ENCODE peak calls at places on chromosomes 12 and 14, in ten cellular contexts. M, A, Q, D, P, B, K, U, N and Z are unnamed samples.

GRCh38 chr14:68621400-68622365 is 171.2 kb downstream of the ZFP36L1 start:
- DNase-seq in M (peak; percentile 92), D (no peak), K (no peak), U (no peak), A (no peak), N (peak; percentile 78), P (peak; percentile 79), Q (no peak), B (no peak), Z (no peak)

GRCh38 chr14:50736932-50737419 is 68.9 kb upstream of the SAV1 start:
- DNase-seq in D (no peak), K (no peak), N (no peak), A (no peak), M (no peak), Q (no peak), B (no peak), U (no peak), P (no peak), Z (no peak)

GRCh38 chr12:30416631-30417030 is 279.0 kb downstream of the IPO8 start:
- DNase-seq in P (no peak), Q (no peak), D (no peak), B (no peak), K (no peak), M (no peak), U (no peak), A (no peak), N (no peak), Z (peak; percentile 94)

GRCh38 chr14:91317381-91318313 is 73.1 kb upstream of the GPR68 start:
- DNase-seq in B (peak; percentile 74), U (no peak), A (no peak), P (no peak), N (no peak), D (peak; percentile 73), K (peak; percentile 87), M (no peak), Q (peak; percentile 83), Z (peak; percentile 32)

GRCh38 chr14:71290301-71290700 is 383.0 kb downstream of the PCNX1 start:
- DNase-seq in K (no peak), Q (no peak), M (no peak), P (no peak), D (no peak), A (no peak), U (no peak), N (no peak), B (no peak), Z (no peak)

GRCh38 chr12:119804011-119804641 is 73.0 kb downstream of the CIT start:
- DNase-seq in M (no peak), P (peak; percentile 78), Q (peak; percentile 29), A (no peak), B (peak; percentile 67), N (peak; percentile 66), D (peak; percentile 75), K (no peak), U (peak; percentile 21), Z (peak; percentile 44)

GRCh38 chr12:5014269-5014668 is 29.4 kb upstream of the KCNA5 start:
- DNase-seq in U (no peak), K (no peak), N (no peak), B (no peak), D (no peak), Q (no peak), M (no peak), A (no peak), P (peak; percentile 3), Z (no peak)

GRCh38 chr12:120495189-120495722 is 657 bp upstream of the DYNLL1 start:
- DNase-seq in N (no peak), B (peak; percentile 19), U (no peak), A (no peak), P (no peak), D (no peak), K (no peak), M (no peak), Q (peak; percentile 29), Z (peak; percentile 5)

GRCh38 chr14:35897616-35898111 is 71.5 kb downstream of the BRMS1L start:
- DNase-seq in Q (no peak), M (no peak), U (no peak), P (no peak), D (no peak), K (peak; percentile 35), A (no peak), B (no peak), N (no peak), Z (no peak)

GRCh38 chr12:102326987-102327386 is 129.4 kb upstream of the PMCH start:
- DNase-seq in K (no peak), U (no peak), N (no peak), D (no peak), P (peak; percentile 7), B (no peak), A (no peak), M (no peak), Q (no peak), Z (peak; percentile 6)

GRCh38 chr12:5665615-5666014 is 233.7 kb downstream of the NTF3 start:
- DNase-seq in P (peak; percentile 95), Q (no peak), U (no peak), B (no peak), K (no peak), M (no peak), N (peak; percentile 63), D (no peak), A (no peak), Z (no peak)

GRCh38 chr12:57834086-57834876 is 12.2 kb downstream of the CTDSP2 start:
- DNase-seq in U (no peak), N (no peak), D (no peak), A (no peak), B (no peak), K (no peak), M (no peak), P (no peak), Q (no peak), Z (no peak)

GRCh38 chr12:462936-463705 is 3.4 kb downstream of the B4GALNT3 start:
- DNase-seq in U (no peak), A (no peak), N (no peak), M (no peak), D (no peak), P (no peak), K (peak; percentile 69), B (no peak), Q (no peak), Z (no peak)

GRCh38 chr12:120905856-120906384 is 1.8 kb upstream of the SPPL3 start:
- DNase-seq in B (no peak), U (no peak), P (no peak), M (no peak), N (no peak), K (no peak), A (no peak), D (no peak), Q (no peak), Z (peak; percentile 56)

GRCh38 chr14:106129274-106129673 is 602.9 kb downstream of the TMEM121 start:
- DNase-seq in U (no peak), Q (no peak), M (no peak), B (no peak), N (no peak), D (no peak), P (no peak), K (no peak), A (no peak), Z (no peak)

GRCh38 chr12:111443586-111443985 is 37.9 kb downstream of the SH2B3 start:
- DNase-seq in Q (no peak), U (no peak), A (peak; percentile 49), M (no peak), P (peak; percentile 80), D (no peak), N (peak; percentile 40), B (peak; percentile 70), K (peak; percentile 23), Z (peak; percentile 40)

GRCh38 chr14:104877806-104878550 is 12.9 kb downstream of the CEP170B start:
- DNase-seq in M (no peak), U (no peak), B (no peak), P (no peak), D (peak; percentile 8), K (no peak), A (no peak), N (no peak), Q (no peak), Z (no peak)

GRCh38 chr12:54389536-54390175 is 5.1 kb upstream of the ZNF385A start:
- DNase-seq in B (no peak), K (no peak), Q (no peak), M (no peak), D (no peak), U (no peak), P (no peak), N (no peak), A (no peak), Z (no peak)
- H3K27ac ChIP-seq in B (no peak overlapping the region), K (no peak overlapping the region), Q (no peak overlapping the region), M (no peak overlapping the region), D (no peak overlapping the region), U (peak overlapping the region; percentile 90), P (no peak overlapping the region), N (no peak overlapping the region), A (peak overlapping the region; percentile 84), Z (peak overlapping the region; percentile 86)

DNA sequence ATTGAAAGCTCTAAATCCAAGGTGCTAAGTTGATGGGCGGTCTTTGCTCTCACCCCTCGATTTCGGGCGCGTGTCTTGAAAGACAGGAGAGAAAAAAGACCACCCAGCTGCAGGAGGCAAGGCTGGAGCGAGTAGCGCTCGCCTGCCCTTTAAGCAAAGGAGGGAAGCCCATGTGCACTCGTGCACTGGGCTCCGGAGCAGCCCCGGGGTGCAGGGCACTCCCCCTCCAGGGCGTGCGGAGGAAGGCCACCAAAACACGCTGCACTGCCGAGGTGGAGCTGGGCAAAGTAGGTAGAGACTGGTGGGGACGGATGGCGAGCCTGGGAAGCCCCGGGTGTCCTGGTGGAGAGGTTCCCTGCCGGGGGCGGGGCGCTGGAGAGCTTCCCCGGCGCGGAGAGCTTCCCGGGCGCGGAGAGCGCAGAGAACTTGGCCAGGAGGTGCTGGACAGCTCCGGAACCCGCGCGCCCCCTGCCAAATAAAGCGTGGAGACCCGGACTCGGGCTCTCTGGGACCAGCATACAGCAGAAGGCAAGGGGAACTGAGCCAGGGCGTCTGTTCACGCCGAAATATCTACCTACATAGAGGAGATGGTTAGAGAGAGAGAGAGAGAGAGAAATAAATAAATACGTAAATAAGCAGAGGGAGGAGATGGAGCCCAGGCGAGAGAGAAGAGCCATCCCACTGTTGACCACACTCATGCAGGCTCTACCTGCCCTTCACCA is 600 bp upstream of the NELL2 start:
- DNase-seq in A (no peak), B (peak; percentile 20), M (no peak), D (peak; percentile 15), Q (peak; percentile 29), P (no peak), K (no peak), N (no peak), U (no peak), Z (peak; percentile 46)
- TF ChIP-seq CTCF in A (no peak), B (no peak), M (no peak), D (no peak), Q (no peak), P (no peak), K (no peak), N (peak; percentile 6), U (no peak), Z (no peak)

DNA sequence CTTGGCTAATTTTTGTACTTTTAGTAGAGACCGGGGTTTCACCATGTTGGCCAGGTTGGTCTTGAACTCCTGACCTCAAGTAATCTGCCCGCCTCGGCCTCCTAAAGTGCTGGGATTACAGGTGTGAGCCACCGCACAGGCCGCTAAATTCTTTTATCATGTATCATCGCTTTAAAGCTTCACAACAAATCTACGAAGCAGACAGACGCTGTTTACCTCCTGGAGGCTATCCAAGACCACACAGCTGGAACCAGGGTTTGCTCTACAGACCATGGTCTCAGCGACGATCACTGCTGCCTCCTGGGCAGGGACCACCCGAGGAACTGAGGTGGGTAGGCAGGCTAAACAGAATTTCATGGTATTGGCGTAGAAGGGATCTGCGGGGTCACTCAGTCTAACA is 27.2 kb downstream of the KRT80 start:
- DNase-seq in D (no peak), A (no peak), U (no peak), N (no peak), K (no peak), Q (no peak), M (no peak), B (no peak), P (peak; percentile 47), Z (no peak)
- H3K27ac ChIP-seq in D (no peak overlapping the region), A (no peak overlapping the region), U (peak overlapping the region; percentile 84), N (no peak overlapping the region), K (no peak overlapping the region), Q (no peak overlapping the region), M (no peak overlapping the region), B (no peak overlapping the region), P (no peak overlapping the region), Z (peak overlapping the region; percentile 23)

GRCh38 chr12:27820564-27820963 is 40.5 kb upstream of the MANSC4 start:
- DNase-seq in A (no peak), D (no peak), Q (no peak), N (no peak), M (no peak), U (no peak), P (no peak), K (no peak), B (no peak), Z (no peak)
- TF ChIP-seq CTCF in A (no peak), D (no peak), Q (no peak), N (no peak), M (no peak), U (no peak), P (no peak), K (no peak), B (no peak), Z (no peak)